ENCODE peak calls at places on chromosomes 13 and 19, in six cellular contexts. Q is T-cell; E is activated CD4-positive, alpha-beta T cell treated with anti-CD3 and anti-CD28 coated beads, Interleukin-2, amount 50 U/mL, for 4 hours; I is T-helper 1 cell; O is foreskin fibroblast; C is activated naive CD8-positive, alpha-beta T cell treated with anti-CD3 and anti-CD28 coated beads, Interleukin-2, amount 50 U/mL, for 24 hours. L is an unnamed sample.

GRCh38 chr19:55353803-55354697 is 469 bp downstream of the COX6B2 start:
- DNase-seq in Q (peak), O (peak), I (peak), E (peak), C (peak), L (peak)

GRCh38 chr19:722553-723101 is 13.9 kb downstream of the PALM start:
- DNase-seq in I (no peak), O (no peak), Q (no peak), E (no peak), C (no peak), L (no peak)

GRCh38 chr19:12875086-12875485 is 6.2 kb downstream of the DNASE2 start:
- DNase-seq in E (no peak), O (no peak), I (no peak), Q (no peak), C (no peak), L (no peak)

GRCh38 chr19:12272386-12272785 is 22.3 kb downstream of the ZNF44 start:
- DNase-seq in O (no peak), Q (no peak), I (no peak), C (no peak), E (no peak), L (no peak)

GRCh38 chr19:49157445-49158224 is at the start of gene TRPM4:
- DNase-seq in O (peak), I (no peak), C (peak), E (no peak), Q (no peak), L (peak)

GRCh38 chr13:113422790-113423189 is 30.5 kb downstream of the ADPRHL1 start:
- DNase-seq in I (no peak), C (no peak), Q (no peak), O (peak), E (no peak), L (no peak)

GRCh38 chr13:37617162-37617561 is 18.6 kb upstream of the POSTN start:
- DNase-seq in O (peak), E (no peak), C (no peak), I (no peak), Q (no peak), L (peak)

GRCh38 chr19:11624064-11624463 is 26.8 kb downstream of the ZNF627 start:
- DNase-seq in I (no peak), E (no peak), O (peak), Q (no peak), C (no peak), L (peak)

GRCh38 chr13:40992678-40993077 is 26.4 kb downstream of the ELF1 start:
- DNase-seq in O (no peak), I (no peak), C (no peak), Q (no peak), E (no peak), L (no peak)

GRCh38 chr13:69474286-69474685 is 633.3 kb upstream of the ATXN8OS start:
- DNase-seq in Q (no peak), C (no peak), O (no peak), E (no peak), I (no peak), L (peak)

GRCh38 chr13:98144501-98145350 is 1.8 kb downstream of the FARP1 start:
- DNase-seq in Q (no peak), I (no peak), O (peak), C (no peak), E (no peak), L (peak)

GRCh38 chr13:46648166-46648607 is 95.2 kb downstream of the LRCH1 start:
- DNase-seq in Q (no peak), O (peak), E (no peak), I (no peak), C (no peak), L (peak)